ENCODE peak calls at places on chromosomes 3 and 15, in eight cellular contexts. One of them, this sample, is unnamed.

GRCh38 chr15:47384316-47384715 is 333.0 kb upstream of the SEMA6D start:
- DNase-seq in colonic mucosa: no peak
- DNase-seq in neural crest cell: no peak
- DNase-seq in GM13977: no peak
- DNase-seq in A172: no peak
- DNase-seq in D341Med: peak; percentile 46
- DNase-seq in astrocyte: peak; percentile 89
- DNase-seq in progenitor cell of endocrine pancreas: no peak
- DNase-seq in this sample: peak; percentile 94

GRCh38 chr3:32384938-32385337 is 6.7 kb upstream of the CMTM7 start:
- DNase-seq in progenitor cell of endocrine pancreas: no peak
- DNase-seq in GM13977: no peak
- DNase-seq in colonic mucosa: no peak
- DNase-seq in D341Med: no peak
- DNase-seq in neural crest cell: no peak
- DNase-seq in astrocyte: no peak
- DNase-seq in A172: no peak
- DNase-seq in this sample: no peak

GRCh38 chr15:53808058-53808703 is 48.7 kb upstream of the WDR72 start:
- DNase-seq in A172: no peak
- DNase-seq in astrocyte: no peak
- DNase-seq in progenitor cell of endocrine pancreas: no peak
- DNase-seq in GM13977: peak; percentile 7
- DNase-seq in colonic mucosa: no peak
- DNase-seq in D341Med: no peak
- DNase-seq in neural crest cell: no peak
- DNase-seq in this sample: no peak

GRCh38 chr3:178320481-178321352 is 215.5 kb upstream of the KCNMB2 start:
- DNase-seq in astrocyte: peak; percentile 82
- DNase-seq in neural crest cell: no peak
- DNase-seq in colonic mucosa: peak; percentile 23
- DNase-seq in progenitor cell of endocrine pancreas: no peak
- DNase-seq in D341Med: peak; percentile 19
- DNase-seq in A172: peak; percentile 41
- DNase-seq in GM13977: no peak
- DNase-seq in this sample: peak; percentile 53

GRCh38 chr3:101722394-101723173 is 1.8 kb upstream of the CEP97 start:
- DNase-seq in astrocyte: no peak
- DNase-seq in D341Med: no peak
- DNase-seq in progenitor cell of endocrine pancreas: no peak
- DNase-seq in A172: no peak
- DNase-seq in neural crest cell: no peak
- DNase-seq in colonic mucosa: no peak
- DNase-seq in GM13977: peak; percentile 65
- DNase-seq in this sample: no peak

GRCh38 chr15:69167218-69167842 is 6.9 kb downstream of the GLCE start:
- DNase-seq in D341Med: no peak
- DNase-seq in GM13977: no peak
- DNase-seq in colonic mucosa: no peak
- DNase-seq in progenitor cell of endocrine pancreas: no peak
- DNase-seq in A172: no peak
- DNase-seq in astrocyte: no peak
- DNase-seq in neural crest cell: no peak
- DNase-seq in this sample: no peak

GRCh38 chr3:119700269-119700919 is 2.4 kb upstream of the CFAP91 start:
- DNase-seq in astrocyte: peak; percentile 16
- DNase-seq in GM13977: peak; percentile 26
- DNase-seq in neural crest cell: no peak
- DNase-seq in colonic mucosa: peak; percentile 38
- DNase-seq in A172: peak; percentile 87
- DNase-seq in progenitor cell of endocrine pancreas: no peak
- DNase-seq in D341Med: no peak
- DNase-seq in this sample: no peak

GRCh38 chr3:184756151-184756681 is 44.4 kb upstream of the MAGEF1 start:
- DNase-seq in GM13977: no peak
- DNase-seq in A172: no peak
- DNase-seq in astrocyte: no peak
- DNase-seq in colonic mucosa: no peak
- DNase-seq in D341Med: no peak
- DNase-seq in progenitor cell of endocrine pancreas: no peak
- DNase-seq in neural crest cell: no peak
- DNase-seq in this sample: no peak

GRCh38 chr3:111803123-111803593 is 55.9 kb upstream of the PHLDB2 start:
- DNase-seq in D341Med: no peak
- DNase-seq in colonic mucosa: peak; percentile 34
- DNase-seq in neural crest cell: no peak
- DNase-seq in A172: peak; percentile 95
- DNase-seq in GM13977: no peak
- DNase-seq in astrocyte: peak; percentile 100
- DNase-seq in progenitor cell of endocrine pancreas: no peak
- DNase-seq in this sample: peak; percentile 100

GRCh38 chr3:172675371-172676193 is 35.3 kb downstream of the NCEH1 start:
- DNase-seq in colonic mucosa: no peak
- DNase-seq in neural crest cell: no peak
- DNase-seq in A172: peak; percentile 53
- DNase-seq in GM13977: peak; percentile 66
- DNase-seq in progenitor cell of endocrine pancreas: no peak
- DNase-seq in astrocyte: peak; percentile 30
- DNase-seq in D341Med: peak; percentile 38
- DNase-seq in this sample: no peak

GRCh38 chr3:126540342-126540849 is 16.4 kb downstream of the CHST13 start:
- DNase-seq in neural crest cell: no peak
- DNase-seq in progenitor cell of endocrine pancreas: peak; percentile 4
- DNase-seq in colonic mucosa: no peak
- DNase-seq in GM13977: no peak
- DNase-seq in A172: peak; percentile 95
- DNase-seq in D341Med: peak; percentile 14
- DNase-seq in astrocyte: peak; percentile 87
- DNase-seq in this sample: peak; percentile 80

GRCh38 chr3:50662408-50662807 is 12.3 kb upstream of the DOCK3 start:
- DNase-seq in astrocyte: no peak
- DNase-seq in progenitor cell of endocrine pancreas: no peak
- DNase-seq in D341Med: no peak
- DNase-seq in GM13977: no peak
- DNase-seq in neural crest cell: no peak
- DNase-seq in colonic mucosa: no peak
- DNase-seq in A172: no peak
- DNase-seq in this sample: no peak

GRCh38 chr3:12343091-12343494 is 54.2 kb downstream of the PPARG start:
- DNase-seq in D341Med: no peak
- DNase-seq in A172: no peak
- DNase-seq in GM13977: no peak
- DNase-seq in neural crest cell: no peak
- DNase-seq in colonic mucosa: no peak
- DNase-seq in astrocyte: no peak
- DNase-seq in progenitor cell of endocrine pancreas: no peak
- DNase-seq in this sample: no peak

GRCh38 chr15:48530528-48530927 is 115.0 kb downstream of the FBN1 start:
- DNase-seq in A172: no peak
- DNase-seq in GM13977: no peak
- DNase-seq in D341Med: no peak
- DNase-seq in colonic mucosa: no peak
- DNase-seq in astrocyte: no peak
- DNase-seq in neural crest cell: no peak
- DNase-seq in progenitor cell of endocrine pancreas: no peak
- DNase-seq in this sample: no peak

GRCh38 chr15:26686547-26687187 is 86.2 kb downstream of the GABRB3 start:
- DNase-seq in neural crest cell: no peak
- DNase-seq in progenitor cell of endocrine pancreas: no peak
- DNase-seq in D341Med: no peak
- DNase-seq in GM13977: no peak
- DNase-seq in A172: no peak
- DNase-seq in astrocyte: no peak
- DNase-seq in colonic mucosa: no peak
- DNase-seq in this sample: no peak

GRCh38 chr15:68558318-68559305 is 20.2 kb upstream of the CORO2B start:
- DNase-seq in A172: no peak
- DNase-seq in progenitor cell of endocrine pancreas: no peak
- DNase-seq in neural crest cell: no peak
- DNase-seq in colonic mucosa: no peak
- DNase-seq in GM13977: no peak
- DNase-seq in D341Med: peak; percentile 17
- DNase-seq in astrocyte: no peak
- DNase-seq in this sample: no peak

GRCh38 chr15:56918907-56919707 is 663 bp downstream of the TCF12 start:
- DNase-seq in D341Med: peak; percentile 81
- DNase-seq in GM13977: peak; percentile 85
- DNase-seq in A172: peak; percentile 34
- DNase-seq in neural crest cell: peak; percentile 53
- DNase-seq in astrocyte: peak; percentile 65
- DNase-seq in progenitor cell of endocrine pancreas: peak; percentile 54
- DNase-seq in colonic mucosa: peak; percentile 57
- DNase-seq in this sample: no peak

GRCh38 chr3:165254812-165255211 is 58.6 kb upstream of the SLITRK3 start:
- DNase-seq in A172: peak; percentile 69
- DNase-seq in GM13977: no peak
- DNase-seq in D341Med: peak; percentile 25
- DNase-seq in colonic mucosa: no peak
- DNase-seq in neural crest cell: no peak
- DNase-seq in astrocyte: peak; percentile 10
- DNase-seq in progenitor cell of endocrine pancreas: no peak
- DNase-seq in this sample: peak; percentile 3

GRCh38 chr15:68342351-68342750 is 64.8 kb downstream of the FEM1B start:
- DNase-seq in D341Med: no peak
- DNase-seq in A172: no peak
- DNase-seq in astrocyte: no peak
- DNase-seq in progenitor cell of endocrine pancreas: no peak
- DNase-seq in neural crest cell: no peak
- DNase-seq in GM13977: no peak
- DNase-seq in colonic mucosa: no peak
- DNase-seq in this sample: no peak

GRCh38 chr3:115415246-115415645 is 208.1 kb upstream of the GAP43 start:
- DNase-seq in A172: no peak
- DNase-seq in astrocyte: no peak
- DNase-seq in colonic mucosa: no peak
- DNase-seq in GM13977: no peak
- DNase-seq in progenitor cell of endocrine pancreas: no peak
- DNase-seq in D341Med: no peak
- DNase-seq in neural crest cell: no peak
- DNase-seq in this sample: no peak

GRCh38 chr3:178671261-178672191 is 135.3 kb downstream of the KCNMB2 start:
- DNase-seq in astrocyte: peak; percentile 51
- DNase-seq in progenitor cell of endocrine pancreas: no peak
- DNase-seq in colonic mucosa: no peak
- DNase-seq in GM13977: no peak
- DNase-seq in A172: peak; percentile 13
- DNase-seq in neural crest cell: no peak
- DNase-seq in D341Med: no peak
- DNase-seq in this sample: peak; percentile 26